ENCODE peak calls at places on chromosomes 6 and 20, in four cellular contexts. B is A549, C is K562, A is GM12878. M is an unnamed sample.

GRCh38 chr20:1798982-1799381 is 96.2 kb upstream of the SIRPA start:
- DNase-seq in B (no peak), A (no peak), C (no peak), M (no peak)

GRCh38 chr6:34232901-34233300 is 3.8 kb upstream of the HMGA1 start:
- DNase-seq in B (no peak), C (no peak), A (no peak), M (no peak)

GRCh38 chr6:114144887-114145851 is 174.2 kb upstream of the HDAC2 start:
- DNase-seq in B (no peak), A (no peak), C (no peak), M (peak)

GRCh38 chr20:3803854-3804253 is 7.7 kb downstream of the CDC25B start:
- DNase-seq in C (no peak), B (no peak), A (no peak), M (no peak)

GRCh38 chr20:53857723-53858236 is 212.6 kb downstream of the BCAS1 start:
- DNase-seq in B (no peak), C (no peak), A (no peak), M (no peak)

GRCh38 chr6:158068893-158069799 is 87.5 kb downstream of the SYNJ2 start:
- DNase-seq in A (no peak), B (peak), C (peak), M (no peak)

GRCh38 chr20:58084566-58084965 is 143.9 kb downstream of the ANKRD60 start:
- DNase-seq in A (no peak), C (no peak), B (no peak), M (no peak)

GRCh38 chr20:33701629-33702450 is 15.7 kb upstream of the E2F1 start:
- DNase-seq in B (no peak), A (no peak), C (no peak), M (peak)

GRCh38 chr6:12334524-12335130 is 44.5 kb downstream of the EDN1 start:
- DNase-seq in B (no peak), C (no peak), A (no peak), M (no peak)

GRCh38 chr6:40336986-40337780 is 250.0 kb downstream of the LRFN2 start:
- DNase-seq in C (no peak), A (no peak), B (no peak), M (no peak)

GRCh38 chr20:3864518-3864917 is 17.9 kb downstream of the MAVS start:
- DNase-seq in A (no peak), C (no peak), B (no peak), M (no peak)

GRCh38 chr20:36856691-36857635 is 19.0 kb upstream of the TLDC2 start:
- DNase-seq in A (no peak), B (no peak), C (no peak), M (no peak)

GRCh38 chr20:46362931-46363872 is 43.2 kb downstream of the ELMO2 start:
- DNase-seq in B (no peak), C (no peak), A (peak), M (no peak)
- TF ChIP-seq CHD2 in B (no peak), C (no peak), A (no peak), M (no peak)

DNA sequence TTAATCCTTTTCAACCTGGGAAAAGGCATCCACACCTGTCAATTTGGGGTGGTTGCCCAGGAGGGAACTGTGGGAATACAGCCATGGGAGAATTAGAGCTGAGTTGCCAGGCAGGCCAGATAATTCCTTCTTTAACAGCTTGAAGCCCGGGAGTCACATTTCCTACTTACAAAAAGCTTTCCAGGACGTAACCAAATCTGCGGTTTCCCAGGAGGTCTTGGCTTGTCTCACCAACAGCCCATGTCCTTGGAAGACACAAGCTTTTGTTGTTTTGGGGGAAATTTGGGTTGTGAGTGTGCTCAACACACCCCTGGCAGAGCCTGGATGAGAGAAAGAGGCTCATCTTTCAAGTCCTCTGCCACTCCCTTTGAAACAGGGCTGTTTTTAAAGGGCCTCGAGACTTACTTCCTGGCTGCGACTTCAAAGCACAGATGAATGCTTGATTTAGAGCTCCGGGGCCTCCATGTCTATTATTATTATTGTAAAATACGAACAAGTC is 465.9 kb upstream of the BTBD3 start:
- DNase-seq in C (no peak), B (no peak), A (no peak), M (no peak)
- TF ChIP-seq JUNB in C (no peak), B (no peak), A (no peak), M (no peak)

GRCh38 chr20:49475979-49476378 is 6.5 kb downstream of the KCNB1 start:
- DNase-seq in A (no peak), C (no peak), B (no peak), M (no peak)

GRCh38 chr20:49478754-49479689 is 3.4 kb downstream of the KCNB1 start:
- DNase-seq in C (no peak), B (no peak), A (no peak), M (no peak)

GRCh38 chr20:49475292-49475691 is 7.2 kb downstream of the KCNB1 start:
- DNase-seq in A (no peak), B (no peak), C (no peak), M (no peak)

GRCh38 chr20:49478266-49478665 is 4.2 kb downstream of the KCNB1 start:
- DNase-seq in C (no peak), B (no peak), A (no peak), M (no peak)

GRCh38 chr20:49477200-49477599 is 5.3 kb downstream of the KCNB1 start:
- DNase-seq in A (no peak), C (peak), B (no peak), M (no peak)
- TF ChIP-seq CHD2 in A (no peak), C (no peak), B (no peak), M (no peak)

DNA sequence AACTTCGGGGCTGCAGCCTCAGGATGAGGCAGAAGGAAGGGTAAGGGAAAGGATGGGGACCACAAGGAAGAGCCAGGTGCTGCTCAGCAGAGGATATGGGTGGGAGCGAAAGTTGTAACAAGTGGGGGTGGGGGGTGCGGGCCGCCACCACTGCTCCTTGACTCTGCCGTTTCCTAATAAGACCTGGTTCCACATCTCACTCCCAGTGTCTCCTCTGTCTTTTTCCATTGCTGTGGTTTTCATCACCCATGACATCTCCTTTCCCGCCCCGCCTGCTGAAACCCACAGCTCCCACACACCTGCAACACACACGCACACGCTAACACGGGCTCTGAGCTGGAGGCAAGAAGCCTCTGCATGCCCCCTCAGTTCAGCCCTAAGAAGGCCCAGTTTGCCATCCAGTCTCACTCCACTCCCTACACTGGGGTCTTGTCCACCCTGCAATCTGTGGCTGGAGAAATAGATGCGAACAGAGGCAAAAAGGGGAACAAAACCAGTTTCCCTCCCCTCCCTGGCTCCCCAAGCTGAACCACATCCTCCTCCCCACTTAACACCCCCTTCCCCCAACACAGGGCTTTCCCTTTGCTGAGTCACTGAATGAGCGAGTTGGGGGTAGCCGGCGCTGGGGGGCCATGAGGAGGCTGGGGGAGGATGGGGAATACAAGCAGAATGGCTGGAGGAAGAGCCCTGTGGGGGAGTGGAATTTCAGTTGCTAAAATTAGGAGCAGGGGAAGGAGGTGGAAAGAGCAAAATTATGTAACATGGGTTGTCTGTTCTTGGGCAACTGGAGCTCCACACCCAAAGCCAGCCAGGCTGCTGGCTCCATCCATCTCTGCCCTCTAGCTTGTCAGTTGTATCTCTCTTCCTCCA is 11.5 kb downstream of the NFKBIL1 start:
- DNase-seq in B (no peak), A (peak), C (peak), M (no peak)
- TF ChIP-seq JUNB in B (no peak), A (peak), C (no peak), M (no peak)

GRCh38 chr20:24668384-24668702 is 198.9 kb downstream of the SYNDIG1 start:
- DNase-seq in C (no peak), A (no peak), B (no peak), M (no peak)
- TF ChIP-seq CHD2 in C (no peak), A (no peak), B (no peak), M (no peak)

GRCh38 chr6:21132856-21133610 is 460.5 kb upstream of the SOX4 start:
- DNase-seq in C (no peak), B (no peak), A (no peak), M (no peak)
- TF ChIP-seq JUNB in C (no peak), B (no peak), A (no peak), M (no peak)

GRCh38 chr6:71589254-71589653 is 297.1 kb upstream of the RIMS1 start:
- DNase-seq in B (no peak), C (no peak), A (no peak), M (no peak)
- TF ChIP-seq CHD2 in B (no peak), C (no peak), A (no peak), M (no peak)

DNA sequence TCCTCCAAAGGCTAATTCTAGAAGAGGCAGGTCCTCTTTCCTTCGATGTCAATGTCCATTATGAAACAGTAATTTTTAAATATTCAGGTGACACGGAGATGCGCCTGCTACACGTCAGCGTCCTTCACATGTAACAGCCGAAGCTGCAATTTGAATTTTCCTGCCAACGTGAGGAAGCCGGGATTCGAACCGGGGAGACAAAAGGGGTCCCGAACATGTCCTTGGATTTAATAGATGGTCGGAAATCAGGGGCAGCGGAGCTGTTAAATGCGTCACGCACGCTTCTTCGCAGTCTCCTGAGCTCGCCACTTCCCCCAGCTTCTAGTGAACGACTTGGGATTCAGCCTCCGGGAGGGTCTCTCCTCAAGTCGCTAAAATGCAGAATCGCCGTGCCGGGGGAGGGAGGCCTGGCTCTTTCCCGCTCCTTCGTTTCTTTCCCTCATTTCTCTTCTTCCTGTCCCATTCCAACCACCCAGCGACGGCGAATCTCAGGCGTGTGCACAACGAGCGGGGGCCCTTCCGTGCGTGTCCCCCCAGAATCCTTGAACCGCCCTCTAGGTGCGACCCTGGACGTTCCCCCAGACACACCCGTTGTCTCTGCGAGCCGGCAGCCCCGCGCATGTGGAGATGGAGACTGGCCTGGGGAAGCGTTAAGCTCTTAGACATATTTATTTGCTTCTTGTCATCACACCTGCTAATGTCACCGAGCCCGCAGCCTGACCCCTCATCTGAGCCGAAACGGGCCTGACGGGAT is 1.3 kb upstream of the FOXC1 start:
- DNase-seq in B (no peak), C (no peak), A (no peak), M (no peak)
- TF ChIP-seq JUNB in B (no peak), C (no peak), A (no peak), M (no peak)

DNA sequence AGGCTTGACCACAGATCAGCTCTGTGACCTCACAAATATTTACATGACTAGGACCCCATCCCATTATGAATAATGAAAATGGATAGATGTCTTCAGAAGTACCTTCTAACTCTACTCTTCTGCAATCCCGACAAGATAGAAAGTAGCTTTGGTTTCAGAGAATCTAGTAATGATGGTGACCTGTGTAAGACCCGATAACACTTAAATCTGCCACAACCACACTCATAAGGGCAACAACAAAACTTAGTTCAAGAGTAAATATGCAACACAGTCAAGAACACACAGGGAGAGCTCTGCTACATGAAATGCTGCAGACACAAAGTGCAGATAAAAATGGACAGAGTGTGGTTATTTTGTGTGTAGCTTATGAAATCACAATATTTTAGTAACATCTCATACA is 9.6 kb downstream of the CHD6 start:
- DNase-seq in C (no peak), B (no peak), A (no peak), M (no peak)
- TF ChIP-seq CHD2 in C (no peak), B (no peak), A (no peak), M (no peak)